ENCODE peak calls at places on chromosome 16, in four cellular contexts. F is A673, V is choroid plexus epithelial cell, K is heart right ventricle. P is an unnamed sample.

GRCh38 chr16:75580-76501 is 2.2 kb upstream of the MPG start:
- DNase-seq in V (peak), K (peak), F (peak), P (no peak)

GRCh38 chr16:1141201-1141600 is 11.7 kb upstream of the CACNA1H start:
- DNase-seq in F (no peak), V (no peak), K (no peak), P (no peak)

GRCh38 chr16:57643166-57643813 is 14.9 kb downstream of the ADGRG1 start:
- DNase-seq in F (no peak), K (no peak), V (no peak), P (no peak)

GRCh38 chr16:12917246-12917645 is 15.8 kb downstream of the SHISA9 start:
- DNase-seq in V (no peak), F (no peak), K (no peak), P (no peak)

GRCh38 chr16:57732011-57732410 is 3.6 kb upstream of the KATNB1 start:
- DNase-seq in K (no peak), V (peak), F (no peak), P (no peak)

GRCh38 chr16:56950881-56951771 is 10.6 kb upstream of the CETP start:
- DNase-seq in F (peak), V (peak), K (peak), P (peak)

GRCh38 chr16:57760357-57761160 is 25.0 kb downstream of the KATNB1 start:
- DNase-seq in K (no peak), F (no peak), V (no peak), P (no peak)

GRCh38 chr16:35744084-35744483 is 2284.7 kb downstream of the TP53TG3F start:
- DNase-seq in V (no peak), F (no peak), K (no peak), P (no peak)

GRCh38 chr16:27547134-27547533 is 2.6 kb downstream of the GTF3C1 start:
- DNase-seq in K (no peak), F (peak), V (peak), P (peak)

GRCh38 chr16:80280557-80280956 is 260.2 kb upstream of the DYNLRB2 start:
- DNase-seq in K (no peak), F (no peak), V (no peak), P (no peak)

GRCh38 chr16:67943619-67944503 is at the start of gene LCAT:
- DNase-seq in F (peak), V (peak), K (peak), P (no peak)

GRCh38 chr16:69823831-69824563 is 61.9 kb downstream of the WWP2 start:
- DNase-seq in K (peak), V (no peak), F (no peak), P (peak)

GRCh38 chr16:8950580-8951077 is 13.1 kb downstream of the USP7 start:
- DNase-seq in V (peak), F (no peak), K (no peak), P (no peak)

GRCh38 chr16:13795131-13795530 is 124.8 kb upstream of the ERCC4 start:
- DNase-seq in V (no peak), F (no peak), K (peak), P (no peak)

GRCh38 chr16:84449156-84450140 is 55.0 kb downstream of the MEAK7 start:
- DNase-seq in K (no peak), F (no peak), V (no peak), P (no peak)

DNA sequence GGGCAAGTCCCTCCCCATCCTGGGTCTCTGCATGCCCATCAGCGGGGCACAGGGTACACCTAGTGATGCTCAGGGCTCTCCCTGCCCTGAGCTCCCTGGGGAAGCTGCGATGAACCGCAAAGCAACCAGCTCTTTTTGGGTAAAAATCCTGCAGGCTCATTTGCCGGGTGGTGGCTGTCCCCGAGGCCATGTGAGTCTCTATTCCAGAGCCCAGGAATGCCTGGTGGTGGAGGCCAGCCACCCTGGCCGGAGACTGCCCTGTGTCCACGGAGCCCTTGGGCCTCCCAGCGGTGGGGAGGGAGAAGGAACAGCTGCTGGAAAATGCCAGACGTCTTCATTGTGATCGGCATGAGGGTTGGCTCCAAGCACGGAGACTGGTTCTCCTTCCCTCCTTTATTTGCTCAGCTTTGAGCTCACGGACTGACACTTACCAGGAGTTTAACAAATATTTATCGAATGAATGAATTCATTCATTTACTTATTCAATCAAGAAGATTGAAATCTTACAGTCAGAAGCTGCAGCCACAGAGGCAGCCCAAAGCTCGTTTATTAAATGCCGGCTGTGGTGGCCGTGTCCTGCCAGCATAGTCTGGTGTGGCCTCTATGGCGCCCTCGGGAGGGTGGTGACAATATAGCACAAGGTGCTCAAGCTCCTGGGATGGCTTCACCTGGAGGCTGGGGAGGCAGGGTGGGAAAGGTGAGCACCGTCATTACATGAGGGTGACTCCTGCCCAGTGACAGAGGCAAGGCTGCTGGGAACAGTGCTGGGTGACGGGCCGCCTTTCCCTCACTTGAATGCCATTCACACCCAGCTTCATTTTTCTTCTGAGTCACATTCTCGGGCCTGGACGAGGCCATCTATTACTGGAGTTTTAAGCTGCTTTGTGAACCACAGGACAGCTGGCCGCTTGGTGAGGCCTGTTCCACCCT is 31.1 kb upstream of the JPH3 start:
- DNase-seq in K (peak), F (no peak), V (peak), P (no peak)
- TF ChIP-seq CTCF in K (peak), F (peak), V (peak), P (peak)

DNA sequence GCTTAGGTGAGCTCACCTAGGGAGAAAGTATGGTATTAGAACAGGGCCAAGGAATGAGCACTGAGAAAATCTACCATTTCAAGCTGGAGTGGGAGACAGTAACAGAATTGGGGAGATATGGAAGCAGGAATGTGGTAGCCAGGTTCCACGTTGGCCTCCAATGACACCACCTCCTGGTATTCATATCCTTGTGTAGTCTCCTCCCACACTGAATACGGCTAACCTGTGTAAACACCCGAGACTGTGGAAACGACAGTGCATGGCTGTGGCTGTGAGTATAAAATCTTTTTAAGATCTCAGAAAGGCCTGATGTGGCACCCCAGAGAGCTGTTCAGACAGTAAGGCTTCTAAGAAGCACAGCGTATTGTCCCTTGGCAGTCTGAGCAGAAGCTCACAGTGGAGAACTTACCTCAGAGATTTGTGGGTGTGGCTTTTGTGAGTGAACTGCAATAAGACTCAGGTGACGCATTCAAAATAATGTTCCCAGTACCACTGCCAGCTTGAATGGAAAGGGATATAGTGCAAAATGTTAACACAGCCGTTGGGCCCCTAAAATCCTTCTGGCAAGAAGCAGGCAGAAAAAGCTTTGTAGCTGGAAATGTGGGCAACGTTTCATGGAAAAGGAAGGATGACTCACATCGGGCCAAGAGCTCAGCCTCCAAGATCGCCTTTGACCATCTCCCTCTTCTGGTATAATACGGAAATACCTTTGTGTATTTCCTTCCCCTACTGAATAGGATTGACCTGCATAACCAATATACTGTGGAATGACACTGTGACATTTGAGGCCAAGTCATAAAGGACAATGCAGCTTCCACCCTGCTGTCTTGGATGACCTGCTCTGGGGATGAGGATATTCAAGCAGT is 14.4 kb downstream of the SDR42E1 start:
- DNase-seq in F (peak), K (no peak), V (peak), P (no peak)
- TF ChIP-seq CTCF in F (peak), K (peak), V (peak), P (no peak)

GRCh38 chr16:19182487-19182886 is 14.4 kb downstream of the SYT17 start:
- DNase-seq in V (no peak), K (no peak), F (no peak), P (peak)

GRCh38 chr16:19183187-19183586 is 15.1 kb downstream of the SYT17 start:
- DNase-seq in V (no peak), F (no peak), K (no peak), P (no peak)

GRCh38 chr16:19177111-19177747 is 9.2 kb downstream of the SYT17 start:
- DNase-seq in V (no peak), K (no peak), F (no peak), P (no peak)

GRCh38 chr16:19180741-19181140 is 12.7 kb downstream of the SYT17 start:
- DNase-seq in V (no peak), K (no peak), F (no peak), P (no peak)

GRCh38 chr16:19179890-19180490 is 11.9 kb downstream of the SYT17 start:
- DNase-seq in K (peak), F (peak), V (peak), P (peak)
- TF ChIP-seq CTCF in K (peak), F (peak), V (peak), P (peak)

GRCh38 chr16:66717112-66717675 is 20.7 kb upstream of the CMTM4 start:
- DNase-seq in F (peak), K (peak), V (peak), P (no peak)
- TF ChIP-seq CTCF in F (peak), K (peak), V (peak), P (peak)

DNA sequence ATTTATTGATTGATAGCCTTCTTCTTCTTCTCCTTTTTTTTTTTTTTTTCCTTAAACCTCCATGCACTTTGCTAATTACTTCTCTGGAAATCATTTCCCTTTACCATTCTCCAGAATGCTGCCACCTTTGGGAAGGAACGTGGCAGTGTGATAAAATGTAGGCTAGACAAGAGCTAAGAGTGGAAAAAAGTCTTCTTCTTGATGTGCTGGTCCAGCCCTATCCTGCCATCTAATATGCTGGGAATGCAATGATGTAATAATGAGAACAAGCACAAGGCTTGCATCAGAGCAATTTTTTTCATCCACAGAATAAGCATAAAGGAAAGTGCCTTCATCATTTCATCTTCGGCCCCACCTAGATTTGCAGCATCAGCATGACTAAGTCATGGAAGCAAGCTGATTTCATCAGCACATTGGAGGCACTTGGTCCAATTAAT is 128.7 kb upstream of the ZFHX3 start:
- DNase-seq in K (no peak), F (peak), V (peak), P (no peak)
- TF ChIP-seq CTCF in K (peak), F (peak), V (peak), P (no peak)

GRCh38 chr16:88879788-88880055 is 13.3 kb upstream of the PABPN1L start:
- DNase-seq in K (no peak), F (no peak), V (no peak), P (no peak)

GRCh38 chr16:88880226-88881051 is 14.0 kb upstream of the PABPN1L start:
- DNase-seq in V (no peak), K (no peak), F (no peak), P (no peak)

GRCh38 chr16:88877564-88878289 is 11.3 kb upstream of the PABPN1L start:
- DNase-seq in K (no peak), F (no peak), V (no peak), P (no peak)

GRCh38 chr16:88878356-88878755 is 11.9 kb upstream of the PABPN1L start:
- DNase-seq in K (no peak), F (no peak), V (no peak), P (no peak)

GRCh38 chr16:88878967-88879787 is 12.7 kb upstream of the PABPN1L start:
- DNase-seq in V (peak), F (no peak), K (no peak), P (no peak)
- TF ChIP-seq CTCF in V (no peak), F (no peak), K (no peak), P (no peak)

GRCh38 chr16:15799851-15800495 is 56.9 kb downstream of the MYH11 start:
- DNase-seq in K (no peak), V (no peak), F (no peak), P (no peak)
- TF ChIP-seq CTCF in K (no peak), V (no peak), F (no peak), P (no peak)

DNA sequence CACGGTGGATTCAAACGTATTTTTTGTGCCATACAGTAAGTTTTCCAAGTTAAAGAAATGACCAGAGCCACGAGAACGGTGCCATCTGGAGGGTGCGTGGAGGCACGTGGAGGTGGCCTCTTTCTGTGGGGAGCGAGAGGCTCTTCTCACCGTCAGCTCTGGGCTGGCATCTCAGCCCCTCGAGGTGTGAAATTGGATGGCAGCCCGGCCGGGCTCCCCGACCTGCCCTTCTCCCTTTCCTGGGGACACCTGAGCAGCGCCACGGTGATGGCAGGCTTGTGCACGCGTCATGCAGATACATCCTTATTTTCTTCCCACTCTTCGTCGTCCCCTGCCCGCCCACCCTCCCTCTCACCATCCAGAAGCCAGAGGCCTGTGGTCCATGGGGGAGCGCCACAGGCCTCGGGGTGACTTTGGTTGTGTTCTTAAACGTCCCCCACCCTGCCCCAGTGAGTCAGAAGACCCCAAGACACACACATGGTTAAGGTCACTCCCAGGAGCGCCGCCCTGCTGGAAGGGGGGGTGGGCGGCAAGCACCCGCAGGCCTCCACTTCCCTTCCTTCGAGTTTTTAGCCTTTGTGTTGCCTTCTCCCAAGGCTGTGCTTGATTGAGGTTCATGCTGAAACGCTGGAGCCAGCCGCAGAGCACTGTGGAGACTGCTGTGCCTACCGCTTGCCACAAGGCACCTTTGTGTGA is 109.4 kb downstream of the BANP start:
- DNase-seq in K (no peak), V (no peak), F (no peak), P (peak)
- TF ChIP-seq CTCF in K (no peak), V (peak), F (peak), P (peak)

GRCh38 chr16:87058728-87059250 is 258.4 kb downstream of the C16orf95 start:
- DNase-seq in V (no peak), K (no peak), F (no peak), P (no peak)

GRCh38 chr16:87057951-87058560 is 259.1 kb downstream of the C16orf95 start:
- DNase-seq in F (no peak), V (no peak), K (no peak), P (no peak)

GRCh38 chr16:87062569-87063442 is 254.4 kb downstream of the C16orf95 start:
- DNase-seq in F (peak), V (peak), K (peak), P (peak)

GRCh38 chr16:87061521-87061920 is 255.7 kb downstream of the C16orf95 start:
- DNase-seq in K (no peak), V (no peak), F (no peak), P (no peak)

DNA sequence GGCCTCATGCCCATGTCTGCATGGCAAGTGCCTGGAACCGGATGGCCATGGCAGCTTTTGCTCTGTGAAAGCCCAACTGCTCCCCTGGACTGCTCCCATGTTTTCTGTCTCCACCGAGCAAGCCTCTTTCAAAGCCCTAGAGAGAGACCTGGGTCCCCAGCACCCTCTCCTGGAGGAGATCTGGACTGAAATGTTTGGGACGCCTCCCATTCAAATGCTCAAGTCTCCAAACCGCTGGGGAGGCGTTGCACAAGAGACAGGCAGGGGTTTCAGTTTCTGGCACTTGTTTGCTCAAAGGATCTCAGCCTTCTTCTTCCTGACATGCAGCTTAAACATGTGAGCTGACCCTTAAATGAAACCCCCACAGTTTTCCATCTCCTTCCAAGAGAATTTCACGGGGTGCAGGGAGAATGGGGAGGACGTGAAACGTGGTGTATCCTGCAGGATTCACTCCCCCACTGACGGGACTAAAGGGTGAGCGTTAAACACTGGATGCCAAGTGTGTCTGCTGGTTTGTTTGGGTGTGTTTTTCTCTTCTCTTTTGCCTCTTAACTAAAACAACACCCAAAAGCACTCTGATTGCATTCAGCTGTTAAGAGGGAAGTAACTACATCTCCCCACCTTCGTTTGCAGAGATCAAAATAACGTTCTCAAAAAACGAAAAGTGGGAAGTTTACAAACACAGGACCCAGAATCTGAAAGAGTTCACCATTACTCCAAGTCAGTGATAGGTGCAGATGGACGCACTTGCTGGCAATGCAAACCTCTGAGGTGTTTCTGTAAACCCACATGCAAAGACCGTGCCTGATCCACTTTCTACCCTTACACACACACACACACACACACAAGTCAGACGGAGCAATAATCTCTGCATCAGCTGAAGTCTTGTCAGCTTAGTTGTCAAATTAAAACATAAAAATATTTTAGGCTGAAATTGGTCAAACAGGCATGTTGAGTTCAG is 256.9 kb downstream of the C16orf95 start:
- DNase-seq in V (peak), K (peak), F (peak), P (no peak)
- TF ChIP-seq CTCF in V (peak), K (peak), F (no peak), P (no peak)

GRCh38 chr16:64882385-64882784 is 239.5 kb downstream of the CDH11 start:
- DNase-seq in F (no peak), K (peak), V (peak), P (no peak)
- TF ChIP-seq CTCF in F (no peak), K (no peak), V (no peak), P (no peak)

P was measured in GM13977.